ENCODE peak calls at places on chromosomes 11 and 22, in five cellular contexts. Z is fibroblast of lung, S is psoas muscle, Q is ovary, K is esophagus squamous epithelium. N is an unnamed sample. For H3K4me1, the result is how much of the 10 kb centered on the place peaks cover.

GRCh38 chr11:92764128-92764527 is 205.3 kb upstream of the MTNR1B start:
- DNase-seq in S (no peak), Z (no peak), Q (no peak), K (no peak), N (no peak)

GRCh38 chr11:59787816-59788215 is 22.8 kb downstream of the MRPL16 start:
- DNase-seq in K (no peak), Z (peak), Q (no peak), S (no peak), N (peak)

GRCh38 chr22:45154383-45154782 is 9.3 kb upstream of the NUP50 start:
- DNase-seq in Q (no peak), S (no peak), K (no peak), Z (peak), N (no peak)

GRCh38 chr22:49524362-49524761 is 303.3 kb downstream of the BRD1 start:
- DNase-seq in S (no peak), K (no peak), Q (no peak), Z (no peak), N (no peak)

GRCh38 chr11:117836077-117836960 is 11.8 kb upstream of the FXYD2 start:
- DNase-seq in Q (no peak), S (no peak), Z (no peak), K (no peak), N (no peak)

GRCh38 chr11:64237484-64237951 is 3.1 kb downstream of the VEGFB start:
- DNase-seq in Z (no peak), S (peak), Q (peak), K (no peak), N (no peak)

GRCh38 chr11:117171648-117172051 is 6.9 kb upstream of the SIDT2 start:
- DNase-seq in S (no peak), Z (peak), K (no peak), Q (no peak), N (no peak)

GRCh38 chr22:49112661-49113626 is 714.7 kb downstream of the BRD1 start:
- DNase-seq in Q (no peak), K (no peak), Z (no peak), S (no peak), N (no peak)

GRCh38 chr11:103537904-103538502 is 428.8 kb downstream of the DYNC2H1 start:
- DNase-seq in S (no peak), Q (no peak), Z (peak), K (no peak), N (no peak)

DNA sequence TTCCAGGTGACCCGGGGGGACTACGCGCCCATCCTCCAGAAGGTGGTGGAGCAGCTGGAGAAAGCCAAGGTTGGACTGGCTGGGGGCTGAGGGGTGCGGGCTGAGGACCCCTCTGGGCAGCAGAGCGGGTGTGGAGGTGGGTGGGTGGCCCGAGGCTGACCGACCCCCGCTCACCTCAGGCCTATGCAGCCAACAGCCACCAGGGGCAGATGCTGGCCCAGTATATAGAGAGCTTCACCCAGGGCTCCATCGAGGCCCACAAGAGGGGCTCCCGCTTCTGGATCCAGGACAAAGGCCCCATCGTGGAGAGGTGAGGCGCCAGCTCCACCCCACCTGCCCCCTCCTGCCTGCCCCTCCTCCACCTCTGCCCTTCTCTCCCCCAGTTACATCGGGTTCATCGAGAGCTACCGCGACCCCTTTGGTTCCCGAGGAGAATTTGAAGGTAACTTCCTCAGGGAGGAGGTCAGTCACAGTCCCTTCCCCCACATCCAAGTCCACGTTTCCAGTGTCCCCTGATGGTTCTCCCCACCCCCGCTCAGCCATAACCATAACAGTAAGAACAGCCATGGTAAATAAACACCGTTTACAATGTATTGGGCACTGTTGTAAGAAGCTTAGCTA is 11.2 kb downstream of the DPP3 start:
- DNase-seq in S (no peak), Q (no peak), K (no peak), Z (no peak), N (no peak)
- TF ChIP-seq CTCF in S (peak), Q (no peak), K (no peak), Z (peak), N (peak)

DNA sequence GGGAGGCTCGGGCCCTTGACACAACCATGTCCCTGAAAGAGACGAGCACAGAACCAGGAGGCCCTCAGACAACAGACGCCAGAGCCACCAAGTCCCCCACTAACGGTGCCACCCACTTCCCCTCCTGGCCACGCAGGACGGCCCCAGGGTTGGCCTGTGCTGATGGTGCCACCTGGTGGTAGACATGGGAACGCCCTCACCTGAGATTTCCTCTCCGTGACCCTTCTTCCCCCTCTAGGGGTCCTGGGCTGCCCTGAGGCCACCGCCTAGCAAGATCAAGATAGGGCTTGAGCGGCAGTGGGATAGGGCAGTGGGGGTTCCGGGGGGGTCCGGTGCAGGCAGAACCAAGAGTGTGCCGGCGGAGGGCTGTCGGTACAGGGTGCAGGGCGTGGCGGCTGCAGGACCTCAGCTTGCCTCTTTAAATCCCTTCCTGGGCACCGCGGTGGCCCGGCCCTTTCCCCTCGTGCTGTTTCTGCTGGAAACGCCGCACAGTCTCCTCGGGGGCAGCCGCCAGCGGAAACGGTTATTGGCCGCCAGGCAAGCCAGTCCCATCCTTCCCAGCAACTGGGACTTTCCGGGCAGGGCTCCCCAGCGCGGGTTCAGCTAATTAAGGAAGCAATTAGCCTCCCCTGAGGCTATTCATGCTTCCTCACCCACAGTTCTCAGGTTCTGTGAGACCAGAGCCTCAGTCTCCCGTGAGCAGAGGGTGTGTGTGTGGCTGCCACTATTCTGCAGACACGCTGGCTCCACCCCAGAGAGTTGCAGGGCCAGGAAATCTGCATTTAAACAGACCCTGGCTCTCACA is 5.5 kb upstream of the NFAM1 start:
- DNase-seq in Z (peak), K (no peak), Q (peak), S (peak), N (peak)
- H3K4me1 ChIP-seq in Z (under half), K (half or more), Q (under half), S (under half), N (under half)

DNA sequence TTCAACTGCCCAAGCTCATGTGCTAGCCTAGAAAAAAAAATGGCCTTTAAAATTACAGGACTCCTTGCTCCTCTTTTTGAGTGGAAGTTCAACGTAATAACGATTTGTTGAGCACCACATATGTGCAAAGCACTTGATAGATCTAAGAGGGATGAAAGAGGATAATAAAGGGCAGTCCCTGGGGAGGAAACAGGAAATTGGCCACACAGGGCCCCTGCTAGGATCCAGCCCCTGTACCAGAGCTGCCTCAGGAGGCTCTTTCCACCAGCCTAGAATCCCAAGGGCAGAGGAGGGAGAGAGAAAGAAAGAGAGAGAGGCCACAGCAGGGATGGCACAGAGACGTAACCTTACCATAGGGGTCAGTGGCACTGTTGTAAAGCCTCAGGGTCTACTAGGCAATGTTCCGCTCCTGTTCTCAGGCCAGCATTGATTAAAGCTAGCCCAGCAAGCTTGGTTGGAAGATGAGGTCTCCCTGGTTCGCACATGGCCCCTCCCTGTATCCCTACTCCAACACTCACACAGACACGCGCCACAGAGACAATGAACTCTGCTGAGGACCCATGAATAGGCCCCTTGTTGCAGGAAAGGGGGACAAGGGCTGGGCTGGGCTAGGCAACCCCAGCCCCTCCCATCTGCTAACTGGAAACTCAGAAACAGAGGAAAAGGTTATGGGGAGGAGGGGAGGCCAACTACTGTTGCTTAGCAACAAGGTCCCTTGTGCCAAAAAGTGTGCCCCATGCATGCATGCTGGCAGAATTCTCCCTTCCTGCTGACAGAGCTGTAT is at the start of gene TMPRSS5:
- DNase-seq in Q (no peak), K (no peak), Z (no peak), S (no peak), N (no peak)
- H3K27ac ChIP-seq in Q (no peak), K (no peak), Z (no peak), S (no peak), N (no peak)

DNA sequence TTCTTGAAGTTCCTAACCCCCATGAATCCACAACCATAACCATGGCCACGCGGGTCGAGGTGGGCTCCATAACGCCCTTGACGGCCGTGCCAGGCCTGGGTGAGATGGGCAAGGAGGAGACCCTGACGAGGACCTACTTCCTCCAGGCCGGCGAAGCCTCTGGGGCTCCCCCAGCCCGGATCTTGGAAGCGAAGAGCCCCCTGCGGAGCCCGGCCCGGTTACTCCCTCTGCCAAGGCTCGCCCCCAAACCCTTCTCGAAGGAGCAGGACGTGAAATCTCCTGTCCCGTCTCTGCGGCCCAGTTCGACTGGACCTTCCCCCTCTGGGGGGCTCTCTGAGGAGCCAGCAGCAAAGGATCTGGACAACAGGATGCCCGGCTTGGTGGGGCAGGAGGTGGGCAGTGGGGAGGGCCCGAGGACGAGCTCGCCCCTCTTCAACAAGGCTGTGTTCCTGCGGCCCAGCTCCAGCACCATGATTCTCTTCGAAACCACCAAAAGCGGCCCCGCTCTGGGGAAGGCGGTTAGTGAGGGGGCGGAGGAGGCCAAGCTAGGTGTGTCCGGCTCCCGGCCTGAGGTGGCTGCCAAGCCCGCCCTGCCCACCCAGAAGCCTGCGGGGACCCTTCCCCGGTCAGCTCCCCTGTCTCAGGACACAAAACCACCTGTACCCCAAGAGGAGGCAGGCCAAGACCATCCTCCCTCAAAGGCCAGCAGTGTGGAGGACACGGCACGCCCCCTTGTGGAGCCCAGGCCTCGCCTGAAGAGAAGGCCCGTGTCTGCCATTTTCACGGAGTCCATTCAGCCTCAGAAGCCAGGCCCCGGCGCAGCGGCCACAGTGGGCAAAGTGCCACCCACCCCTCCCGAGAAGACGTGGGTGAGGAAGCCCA is 75.7 kb downstream of the KIAA1671 start:
- DNase-seq in K (no peak), S (peak), Q (peak), Z (no peak), N (no peak)
- TF ChIP-seq CTCF in K (no peak), S (peak), Q (peak), Z (peak), N (peak)

DNA sequence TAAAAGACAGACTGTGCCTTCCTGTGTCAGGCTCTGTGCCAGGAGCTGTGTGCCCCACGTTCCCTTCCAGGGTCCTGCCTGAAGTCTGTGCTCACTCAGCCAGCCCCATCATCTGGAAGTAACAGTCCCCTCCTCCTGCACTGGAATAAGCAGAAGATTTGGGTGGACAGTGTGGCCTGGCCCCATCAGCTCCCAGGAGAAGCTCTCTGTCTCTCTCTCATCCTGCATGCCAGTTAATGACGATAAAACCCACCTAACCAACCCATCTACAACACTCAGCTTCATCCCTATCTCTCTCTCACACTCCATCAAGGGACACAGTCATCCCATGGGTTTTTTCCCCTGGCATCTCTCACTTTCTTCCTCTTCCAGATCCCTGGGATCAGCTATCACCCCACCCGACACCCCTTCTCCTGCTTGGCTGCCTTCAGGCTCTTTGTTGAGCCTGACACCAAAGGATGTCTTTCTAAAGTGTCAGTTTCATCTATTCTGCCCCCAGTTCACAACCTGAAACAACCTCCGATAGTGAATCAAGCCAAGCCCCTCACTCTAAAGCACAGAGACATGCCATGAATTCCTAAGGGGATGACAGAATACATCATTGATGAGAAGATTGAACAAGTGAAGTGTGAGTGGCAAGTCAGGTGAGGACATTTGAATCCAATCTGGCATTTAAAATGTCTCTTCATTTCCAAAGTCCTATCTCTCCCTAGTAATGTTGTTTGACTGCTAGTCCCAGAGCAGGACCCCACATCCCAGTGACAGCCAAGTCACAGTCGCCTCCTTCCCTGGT is 91.4 kb upstream of the TOP3B start:
- DNase-seq in Z (no peak), S (no peak), K (no peak), Q (no peak), N (no peak)
- H3K4me1 ChIP-seq in Z (under half), S (under half), K (under half), Q (under half), N (under half)

DNA sequence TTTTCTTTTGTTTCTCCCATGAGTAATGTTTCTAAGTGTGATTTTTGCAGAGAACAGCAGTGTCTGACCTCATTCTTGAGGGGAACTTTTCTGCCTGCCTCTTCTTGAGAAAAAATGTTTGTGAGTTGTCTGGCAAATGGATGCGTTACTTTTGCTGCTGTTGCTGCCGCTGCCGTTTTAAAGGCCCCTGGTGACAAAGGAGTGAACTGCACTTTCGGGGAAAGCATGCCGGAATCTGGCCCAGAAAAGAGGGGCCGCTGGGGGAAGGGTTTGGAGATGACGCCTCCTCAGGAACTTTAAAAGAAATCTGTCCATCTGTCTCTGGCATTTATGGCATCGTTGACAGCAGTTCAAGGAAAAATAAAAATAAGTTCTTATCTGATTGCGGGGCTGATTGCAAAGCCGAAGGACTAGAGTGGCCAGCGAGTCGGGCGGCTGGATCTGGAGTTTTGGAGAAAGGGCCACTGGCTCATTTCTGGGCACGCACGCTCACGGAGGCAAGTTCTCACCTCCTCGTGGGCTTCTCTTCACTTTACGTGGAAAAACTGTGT is 16.5 kb downstream of the ZBTB16 start:
- DNase-seq in Z (peak), S (peak), K (no peak), Q (peak), N (peak)
- H3K27ac ChIP-seq in Z (no peak), S (peak), K (peak), Q (peak), N (no peak)

DNA sequence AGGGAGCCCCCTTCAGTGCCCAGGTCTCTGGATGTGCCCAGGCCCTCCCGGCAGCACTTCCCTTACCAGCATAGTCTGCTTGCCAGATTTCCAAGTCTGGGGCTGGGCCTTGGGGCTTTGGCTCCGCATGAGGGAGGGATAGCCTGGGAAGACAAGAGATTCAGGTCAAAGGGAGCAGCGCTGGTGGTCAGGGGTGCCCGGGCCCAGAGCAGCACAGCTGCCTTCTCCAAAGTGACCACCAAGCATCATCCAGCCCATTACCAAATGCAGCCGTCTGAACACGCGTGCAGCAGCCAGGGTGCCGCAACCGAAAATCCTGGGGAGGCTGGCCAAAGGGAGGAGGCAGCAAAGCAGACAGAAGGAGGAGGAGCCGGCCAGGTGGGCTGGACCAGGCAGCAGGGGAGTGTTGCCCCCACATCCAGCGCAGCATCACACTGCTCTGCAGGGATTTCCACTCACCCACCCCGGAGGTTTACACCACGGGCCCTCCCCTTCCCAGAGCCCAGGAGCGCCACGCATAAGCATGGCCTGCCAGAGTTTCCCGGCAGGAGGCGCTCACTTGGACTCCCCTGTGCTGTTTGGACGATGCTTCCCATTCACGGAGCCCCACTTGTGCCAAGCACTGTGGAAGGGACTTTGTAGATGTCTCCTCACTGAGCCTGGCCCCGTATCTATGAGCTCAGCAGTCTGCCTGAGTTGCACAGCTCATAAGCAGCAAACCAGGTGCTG is 22.5 kb downstream of the TRIM29 start:
- DNase-seq in Z (no peak), K (no peak), Q (no peak), S (no peak), N (no peak)
- TF ChIP-seq CTCF in Z (peak), K (no peak), Q (no peak), S (no peak), N (peak)

DNA sequence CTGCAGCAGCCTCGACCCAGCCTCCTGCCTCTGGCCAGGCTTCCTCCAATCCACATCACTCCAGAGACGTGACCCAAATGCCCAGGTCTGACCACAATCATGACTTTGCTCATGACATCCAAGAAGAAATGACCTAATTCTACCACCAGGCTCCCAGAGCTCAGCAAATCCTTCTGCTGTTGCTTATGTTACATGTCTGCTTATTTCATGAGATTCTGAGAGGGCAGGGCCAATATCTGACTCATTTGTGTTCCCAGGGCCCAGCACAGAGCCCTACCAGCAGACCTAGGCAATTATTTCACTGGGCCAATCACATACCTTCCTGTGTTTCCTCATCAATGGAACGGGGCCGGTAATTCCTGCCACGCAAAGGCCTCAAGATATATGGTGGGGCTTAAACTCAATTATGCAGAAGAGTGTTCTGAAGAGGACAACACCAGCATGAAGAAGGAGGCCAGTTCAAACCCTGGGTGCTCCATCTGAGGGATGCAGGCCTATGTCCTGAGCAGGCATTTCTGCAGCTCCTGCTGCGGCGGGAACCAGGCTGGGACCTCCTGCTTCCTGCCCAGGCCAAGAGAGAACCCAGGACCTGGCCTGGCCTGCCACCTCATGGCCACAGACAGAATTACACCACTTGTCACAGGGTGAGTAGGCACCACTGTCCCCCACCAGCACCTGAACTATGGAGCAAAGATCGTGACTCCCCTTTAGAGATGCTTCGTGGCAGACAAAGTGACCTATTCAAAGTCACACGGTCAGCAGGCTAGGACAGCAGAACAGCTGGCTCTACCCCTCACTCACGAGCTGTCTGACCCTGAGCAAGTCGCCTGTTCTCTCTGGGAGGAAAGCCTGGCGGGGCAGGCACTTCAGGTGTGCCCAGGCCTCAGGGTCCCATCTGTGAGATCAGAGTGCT is 5.8 kb downstream of the CENPM start:
- DNase-seq in Z (peak), K (no peak), S (peak), Q (peak), N (peak)
- H3K4me1 ChIP-seq in Z (under half), K (half or more), S (under half), Q (under half), N (under half)